ENCODE peak calls at places on chromosomes 4 and X, in five cellular contexts. K, E, N, O and J are unnamed samples.
A peak's percentile ranks its signal among the peaks of the same experiment; 100 is the strongest.

GRCh38 chr4:151644625-151645024 is 116.2 kb downstream of the GATB start:
- DNase-seq in N (no peak), O (no peak), E (no peak), K (peak; percentile 6), J (no peak)

GRCh38 chr4:15659768-15660394 is 4.7 kb upstream of the FBXL5 start:
- DNase-seq in E (no peak), N (peak; percentile 76), K (no peak), O (no peak), J (no peak)

GRCh38 chr4:151197258-151197657 is 79.7 kb upstream of the PRSS48 start:
- DNase-seq in O (no peak), E (peak; percentile 38), K (no peak), N (peak; percentile 81), J (no peak)

GRCh38 chr4:17066972-17067371 is 168.5 kb upstream of the LDB2 start:
- DNase-seq in E (no peak), K (peak; percentile 7), O (no peak), N (peak; percentile 94), J (no peak)

GRCh38 chr4:158159054-158159717 is 13.6 kb downstream of the GASK1B start:
- DNase-seq in N (peak; percentile 59), K (peak; percentile 9), O (no peak), E (no peak), J (no peak)

GRCh38 chr4:113243312-113243711 is 193.9 kb downstream of the ANK2 start:
- DNase-seq in E (no peak), O (no peak), K (no peak), N (no peak), J (no peak)

GRCh38 chr4:24007740-24008348 is 118.0 kb upstream of the PPARGC1A start:
- DNase-seq in N (no peak), E (no peak), K (no peak), O (no peak), J (no peak)

GRCh38 chrX:47562615-47563243 is 1.7 kb downstream of the ARAF start:
- DNase-seq in K (peak; percentile 29), E (no peak), N (peak; percentile 56), O (no peak), J (no peak)

GRCh38 chr4:23945521-23946017 is 55.7 kb upstream of the PPARGC1A start:
- DNase-seq in E (no peak), N (peak; percentile 91), K (no peak), O (no peak), J (no peak)

GRCh38 chr4:89064848-89065247 is 7.9 kb upstream of the FAM13A start:
- DNase-seq in K (no peak), O (no peak), E (no peak), N (peak; percentile 46), J (no peak)

GRCh38 chr4:128572778-128573241 is 236.7 kb upstream of the JADE1 start:
- DNase-seq in O (no peak), K (no peak), N (no peak), E (no peak), J (no peak)

GRCh38 chr4:134777626-134778025 is 576.0 kb upstream of the PABPC4L start:
- DNase-seq in O (no peak), N (no peak), K (peak; percentile 3), E (no peak), J (no peak)
- TF ChIP-seq CTCF in O (peak; percentile 60), N (no peak), K (peak; percentile 6), E (no peak), J (no peak)

DNA sequence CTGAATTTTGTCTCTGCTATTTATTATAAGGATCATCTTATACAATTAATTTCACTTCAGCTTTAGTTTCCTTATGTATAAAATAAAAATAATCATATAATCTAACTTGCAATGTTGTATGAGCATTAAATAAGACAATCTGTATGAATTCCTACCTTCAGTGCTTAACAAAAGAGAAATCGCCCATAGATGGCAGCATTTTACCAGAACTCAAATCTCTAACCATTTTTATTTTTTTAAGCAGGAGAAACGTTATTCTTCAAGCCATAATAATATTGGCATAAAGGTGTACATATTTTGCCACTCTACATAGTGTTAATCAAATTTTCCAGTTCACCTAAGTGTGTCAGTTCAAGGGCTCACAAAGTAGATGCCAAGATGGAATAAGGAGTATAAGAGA is 78.8 kb downstream of the TMEM47 start:
- DNase-seq in K (peak; percentile 13), E (no peak), N (peak; percentile 41), O (no peak), J (no peak)
- TF ChIP-seq CTCF in K (peak; percentile 49), E (peak; percentile 20), N (peak; percentile 12), O (peak; percentile 78), J (peak; percentile 50)

GRCh38 chrX:28487818-28488217 is 99.4 kb upstream of the IL1RAPL1 start:
- DNase-seq in K (no peak), N (no peak), O (no peak), E (no peak), J (no peak)

GRCh38 chrX:28491322-28491721 is 95.9 kb upstream of the IL1RAPL1 start:
- DNase-seq in N (no peak), E (no peak), K (no peak), O (no peak), J (no peak)

DNA sequence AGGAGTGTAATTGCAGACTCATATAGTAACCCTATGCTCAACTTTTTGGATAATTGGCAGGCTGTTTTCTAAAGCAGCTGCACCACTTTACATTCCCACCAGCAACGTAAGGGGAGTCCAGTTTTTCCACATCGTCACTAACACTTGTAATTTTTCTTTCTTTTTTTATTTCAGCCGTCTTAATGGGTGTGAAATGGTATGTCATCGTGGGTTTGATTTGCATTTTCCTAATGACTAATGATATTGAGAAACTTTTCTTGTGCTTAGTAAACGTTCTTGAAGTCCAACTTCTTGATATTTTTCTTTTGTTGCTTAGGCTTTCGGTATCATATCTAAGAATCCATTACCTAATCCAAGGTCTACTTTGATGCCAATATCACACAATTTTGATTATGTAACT is 95.3 kb upstream of the IL1RAPL1 start:
- DNase-seq in O (no peak), N (no peak), K (no peak), E (no peak), J (no peak)
- TF ChIP-seq CTCF in O (no peak), N (no peak), K (no peak), E (no peak), J (no peak)

DNA sequence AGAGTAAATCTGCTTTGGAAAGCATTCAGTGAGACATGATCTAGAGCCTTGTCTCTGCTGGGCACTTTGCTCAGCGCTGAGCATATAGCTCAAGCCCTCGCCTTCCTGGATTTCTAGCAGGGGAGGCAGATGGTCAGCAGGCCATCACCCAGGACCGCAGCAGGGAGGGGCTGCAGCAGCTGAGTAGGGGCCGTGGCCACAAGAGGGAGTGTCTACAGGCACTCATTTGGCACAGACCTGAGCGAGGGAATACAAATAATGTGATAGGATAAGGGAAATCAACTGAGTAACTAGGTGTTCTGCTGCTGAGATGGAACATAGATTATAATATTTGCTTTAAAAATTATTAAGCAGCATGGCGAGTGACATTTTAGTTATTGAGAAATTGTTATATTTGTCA is 30.2 kb downstream of the OFD1 start:
- DNase-seq in N (peak; percentile 36), O (no peak), E (no peak), K (peak; percentile 4), J (no peak)
- TF ChIP-seq CTCF in N (no peak), O (peak; percentile 68), E (no peak), K (no peak), J (no peak)

GRCh38 chr4:173318648-173319211 is 15.4 kb downstream of the HMGB2 start:
- DNase-seq in E (no peak), N (peak; percentile 64), K (peak; percentile 13), O (no peak), J (no peak)
- TF ChIP-seq CTCF in E (peak; percentile 50), N (no peak), K (peak; percentile 51), O (peak; percentile 74), J (peak; percentile 82)

GRCh38 chr4:185317880-185318279 is 77.8 kb downstream of the LRP2BP start:
- DNase-seq in O (no peak), N (no peak), E (no peak), K (no peak), J (no peak)
- TF ChIP-seq CTCF in O (no peak), N (no peak), E (no peak), K (no peak), J (no peak)

DNA sequence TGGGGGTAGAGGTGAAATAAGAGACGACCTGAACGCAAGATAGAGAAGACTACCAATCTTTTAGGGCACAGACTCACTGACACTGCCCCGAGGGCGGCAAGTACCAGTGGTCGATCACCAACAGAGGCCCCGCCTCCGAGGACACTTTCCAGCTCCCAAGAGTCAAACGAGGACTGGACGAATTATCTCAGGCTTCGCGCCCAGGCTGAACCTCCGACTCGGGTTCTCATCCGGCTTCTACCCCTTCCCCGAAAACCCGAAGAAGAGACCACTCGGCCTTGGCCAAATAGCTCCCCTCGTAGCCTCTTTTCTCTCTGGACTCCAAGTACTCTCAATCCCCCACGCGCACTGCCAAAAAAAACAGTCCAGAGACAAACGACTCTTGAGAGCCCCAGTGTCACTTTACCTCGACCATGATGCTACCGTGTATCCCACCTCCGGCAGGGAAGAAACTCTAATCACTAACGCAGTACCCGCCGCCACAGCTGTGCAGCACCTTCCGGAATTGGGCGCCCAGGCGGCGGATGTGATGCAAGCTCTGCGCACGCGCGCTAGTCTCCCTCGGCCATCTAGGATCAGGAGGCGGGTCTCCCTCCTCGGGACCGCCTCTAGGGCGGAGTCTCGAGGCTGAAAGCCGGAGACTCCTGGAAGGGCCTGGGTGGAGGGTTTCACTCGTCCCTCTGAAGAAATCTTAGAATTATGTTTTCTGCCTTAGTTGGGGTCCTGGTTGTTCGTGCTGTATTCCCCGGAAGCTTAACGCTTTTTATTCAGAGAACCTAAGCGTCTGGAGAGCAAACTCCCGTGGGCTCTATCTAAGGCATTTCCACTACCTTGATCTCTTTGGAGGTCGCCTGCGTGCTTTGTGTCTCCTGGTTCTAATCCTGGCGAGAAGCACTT is at the start of gene PLRG1:
- DNase-seq in K (peak; percentile 92), E (peak; percentile 90), N (peak; percentile 99), O (peak; percentile 97), J (peak; percentile 98)
- TF ChIP-seq CTCF in K (no peak), E (peak; percentile 66), N (no peak), O (peak; percentile 66), J (no peak)

DNA sequence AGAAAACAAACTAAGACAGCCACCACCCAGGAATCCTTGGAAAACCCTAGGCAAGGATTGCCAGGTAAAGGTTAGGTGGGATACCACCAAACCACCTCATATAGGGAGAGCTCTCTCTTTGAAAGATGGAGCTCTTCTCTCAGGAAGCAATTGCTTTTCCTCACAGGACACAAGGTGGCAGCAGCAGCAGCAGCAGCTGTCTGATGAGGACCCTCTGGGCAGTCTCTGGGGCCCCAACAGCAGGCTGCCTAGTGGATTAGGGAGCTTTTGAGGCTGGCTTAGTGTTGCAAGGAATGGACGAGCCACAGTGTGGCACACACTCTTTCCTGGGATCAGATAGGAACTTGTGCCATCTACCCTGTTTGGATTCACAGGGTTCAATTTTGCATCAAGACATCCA is 41.4 kb upstream of the CHRDL1 start:
- DNase-seq in K (no peak), E (no peak), N (no peak), O (no peak), J (no peak)
- TF ChIP-seq CTCF in K (no peak), E (no peak), N (peak; percentile 25), O (peak; percentile 64), J (no peak)